ENCODE peak calls at places on chromosomes 3 and 15, in nine cellular contexts. Q is pancreas, Y is Peyer's patch, A is heart right ventricle, O is thyroid gland, D is neural progenitor cell, M is left ventricle myocardium inferior, P is colonic mucosa, Z is sigmoid colon. B is an unnamed sample. For H3K4me1, the result is how much of the 10 kb centered on the place peaks cover.

GRCh38 chr3:50615190-50615589 is 1.8 kb upstream of the MAPKAPK3 start:
- DNase-seq in Q (no peak), Y (no peak), A (no peak), O (no peak), D (no peak), M (no peak), P (no peak), Z (no peak), B (no peak)

GRCh38 chr3:146655333-146655996 is 50.3 kb upstream of the PLSCR5 start:
- DNase-seq in Q (no peak), Y (no peak), A (no peak), O (no peak), D (no peak), M (no peak), P (no peak), Z (no peak), B (no peak)

GRCh38 chr15:82317091-82317489 is 32.2 kb downstream of the GOLGA6L10 start:
- DNase-seq in Q (no peak), Y (no peak), A (no peak), O (no peak), D (no peak), M (no peak), P (no peak), Z (peak), B (no peak)

GRCh38 chr15:48851956-48852355 is 26.0 kb upstream of the EID1 start:
- DNase-seq in Q (no peak), Y (no peak), A (no peak), O (no peak), D (no peak), M (no peak), P (no peak), Z (no peak), B (no peak)

GRCh38 chr3:10198761-10199688 is 34.3 kb downstream of the IRAK2 start:
- DNase-seq in Q (peak), Y (peak), A (no peak), O (peak), D (no peak), M (no peak), P (peak), Z (no peak), B (peak)

GRCh38 chr15:44536298-44536961 is 517 bp upstream of the EIF3J start:
- DNase-seq in Q (peak), Y (peak), A (peak), O (peak), D (peak), M (peak), P (peak), Z (no peak), B (peak)

GRCh38 chr3:11201246-11202024 is 47.1 kb downstream of the HRH1 start:
- DNase-seq in Q (no peak), Y (peak), A (peak), O (no peak), D (no peak), M (no peak), P (no peak), Z (no peak), B (no peak)

GRCh38 chr3:76912966-76913365 is 126.9 kb upstream of the ROBO2 start:
- DNase-seq in Q (no peak), Y (no peak), A (no peak), O (no peak), D (no peak), M (no peak), P (no peak), Z (no peak), B (no peak)

GRCh38 chr3:186783731-186784515 is 546 bp downstream of the EIF4A2 start:
- DNase-seq in Q (peak), Y (peak), A (peak), O (peak), D (peak), M (peak), P (peak), Z (peak), B (peak)

GRCh38 chr3:193055352-193055751 is 137.7 kb upstream of the MB21D2 start:
- DNase-seq in Q (no peak), Y (no peak), A (no peak), O (no peak), D (no peak), M (no peak), P (no peak), Z (no peak), B (no peak)

GRCh38 chr3:42071720-42072582 is 19.2 kb upstream of the TRAK1 start:
- DNase-seq in Q (peak), Y (peak), A (peak), O (peak), D (peak), M (peak), P (peak), Z (peak), B (peak)

GRCh38 chr3:21310176-21310575 is 440.8 kb downstream of the ZNF385D start:
- DNase-seq in Q (no peak), Y (no peak), A (no peak), O (no peak), D (no peak), M (no peak), P (no peak), Z (no peak), B (no peak)

GRCh38 chr15:73800662-73801345 is 47.7 kb upstream of the INSYN1 start:
- DNase-seq in Q (no peak), Y (no peak), A (peak), O (peak), D (no peak), M (peak), P (no peak), Z (peak), B (no peak)

GRCh38 chr3:46824561-46824960 is 38.7 kb downstream of the MYL3 start:
- DNase-seq in Q (no peak), Y (no peak), A (no peak), O (no peak), D (peak), M (no peak), P (no peak), Z (no peak), B (no peak)

GRCh38 chr3:81339040-81339845 is 422.2 kb downstream of the GBE1 start:
- DNase-seq in Q (no peak), Y (no peak), A (no peak), O (no peak), D (peak), M (no peak), P (no peak), Z (no peak), B (no peak)

GRCh38 chr15:47384776-47385175 is 332.5 kb upstream of the SEMA6D start:
- DNase-seq in Q (no peak), Y (no peak), A (no peak), O (no peak), D (no peak), M (no peak), P (no peak), Z (no peak), B (no peak)

GRCh38 chr3:33437556-33438283 is 2.5 kb downstream of the UBP1 start:
- DNase-seq in Q (no peak), Y (no peak), A (peak), O (peak), D (peak), M (peak), P (peak), Z (no peak), B (peak)

GRCh38 chr3:48614044-48614443 is 4.6 kb upstream of the UQCRC1 start:
- DNase-seq in Q (no peak), Y (no peak), A (no peak), O (no peak), D (no peak), M (no peak), P (no peak), Z (no peak), B (no peak)
- H3K27ac ChIP-seq in Q (no peak), Y (no peak), A (no peak), O (no peak), D (no peak), M (no peak), P (no peak), Z (no peak), B (no peak)

DNA sequence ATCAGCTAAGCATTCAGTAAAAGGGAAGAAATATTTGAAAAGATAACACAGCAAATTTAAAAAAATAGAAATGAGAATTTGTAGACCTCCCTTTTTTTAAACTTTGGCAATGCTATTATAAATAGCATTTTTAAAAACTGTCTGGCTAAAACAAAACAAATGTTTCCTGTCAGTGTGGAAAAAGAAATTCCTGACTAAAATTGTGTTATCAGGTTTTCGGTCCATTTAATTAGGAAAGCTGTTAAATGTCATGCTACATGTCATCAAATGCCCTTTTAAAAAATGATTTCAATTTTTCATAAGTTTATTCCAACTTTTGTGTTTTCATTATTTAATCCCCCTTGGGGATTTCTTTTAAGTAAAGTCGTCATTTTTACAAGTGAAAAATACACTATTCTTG is 29.6 kb downstream of the COL8A1 start:
- DNase-seq in Q (no peak), Y (no peak), A (no peak), O (no peak), D (no peak), M (no peak), P (no peak), Z (no peak), B (no peak)
- H3K4me1 ChIP-seq in Q (under half), Y (under half), A (under half), O (half or more), D (under half), M (under half), P (under half), Z (under half), B (under half)

DNA sequence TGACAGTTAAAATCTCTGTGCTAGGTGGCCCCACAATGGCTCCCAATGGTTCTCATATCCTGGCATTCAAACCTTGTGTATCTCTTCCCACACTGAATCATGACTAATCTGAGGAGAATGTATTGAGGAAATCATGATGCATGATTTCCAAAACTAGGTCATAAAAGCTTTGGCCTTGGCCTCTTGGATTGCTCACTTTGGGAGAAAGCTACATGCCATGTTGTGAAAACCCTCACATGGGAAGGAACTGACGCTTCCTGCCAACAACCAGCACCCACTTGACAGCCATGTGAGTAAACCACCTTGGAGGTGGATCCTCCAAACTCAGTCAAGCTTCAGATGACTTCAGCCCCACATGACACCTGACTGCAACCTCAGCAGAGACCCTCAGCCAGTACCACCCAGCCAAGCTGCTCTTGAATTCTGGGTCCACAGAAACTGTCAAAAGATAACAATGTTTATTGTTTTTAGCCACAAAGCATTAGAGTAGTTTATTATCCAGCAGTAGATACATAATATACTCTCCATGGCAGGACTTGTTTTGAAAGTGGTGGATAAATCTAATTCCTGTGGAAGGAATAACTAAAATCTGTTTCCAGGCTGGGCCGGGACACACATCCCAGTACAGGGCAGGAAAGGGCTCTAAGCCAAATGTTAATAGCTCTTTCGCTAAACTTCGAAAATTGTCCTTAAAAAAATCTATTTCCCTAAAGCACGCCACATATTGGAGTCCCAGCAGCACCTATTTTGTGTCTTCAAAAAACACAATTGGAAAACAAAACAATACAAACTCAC is 1.0 kb upstream of the ZNF620 start:
- DNase-seq in Q (peak), Y (no peak), A (no peak), O (peak), D (no peak), M (no peak), P (peak), Z (no peak), B (peak)
- H3K4me3 ChIP-seq in Q (peak), Y (no peak), A (peak), O (no peak), D (peak), M (peak), P (peak), Z (no peak), B (no peak)

GRCh38 chr15:92959219-92959618 is 59.1 kb downstream of the CHD2 start:
- DNase-seq in Q (no peak), Y (no peak), A (no peak), O (no peak), D (no peak), M (no peak), P (no peak), Z (no peak), B (no peak)
- H3K27ac ChIP-seq in Q (no peak), Y (no peak), A (peak), O (no peak), D (no peak), M (peak), P (no peak), Z (peak), B (no peak)